ENCODE peak calls at places on chromosomes 13 and 19, in five cellular contexts. One of them, this sample, is unnamed.

GRCh38 chr13:20814224-20814910 is 40.6 kb upstream of the EEF1AKMT1 start:
- DNase-seq in H1: no peak
- DNase-seq in HEK293T: peak; percentile 25
- DNase-seq in GM12878: no peak
- DNase-seq in HepG2: no peak
- DNase-seq in this sample: no peak

GRCh38 chr19:4015705-4016402 is 8.3 kb downstream of the PIAS4 start:
- DNase-seq in H1: no peak
- DNase-seq in HEK293T: no peak
- DNase-seq in GM12878: no peak
- DNase-seq in HepG2: no peak
- DNase-seq in this sample: no peak

GRCh38 chr13:97339019-97339988 is 94.7 kb upstream of the RAP2A start:
- DNase-seq in H1: no peak
- DNase-seq in HEK293T: no peak
- DNase-seq in GM12878: no peak
- DNase-seq in HepG2: no peak
- DNase-seq in this sample: no peak

GRCh38 chr13:110089815-110090214 is 217.1 kb downstream of the COL4A1 start:
- DNase-seq in H1: no peak
- DNase-seq in HEK293T: no peak
- DNase-seq in GM12878: no peak
- DNase-seq in HepG2: no peak
- DNase-seq in this sample: no peak

GRCh38 chr19:58296086-58296485 is 9.1 kb upstream of the ERVK3-1 start:
- DNase-seq in H1: no peak
- DNase-seq in HEK293T: no peak
- DNase-seq in GM12878: no peak
- DNase-seq in HepG2: no peak
- DNase-seq in this sample: no peak

GRCh38 chr19:39463403-39463802 is 17.2 kb upstream of the TIMM50 start:
- DNase-seq in H1: no peak
- DNase-seq in HEK293T: no peak
- DNase-seq in GM12878: no peak
- DNase-seq in HepG2: no peak
- DNase-seq in this sample: no peak

GRCh38 chr13:102609696-102610095 is 12.9 kb downstream of the TPP2 start:
- DNase-seq in H1: no peak
- DNase-seq in HEK293T: no peak
- DNase-seq in GM12878: no peak
- DNase-seq in HepG2: no peak
- DNase-seq in this sample: no peak

GRCh38 chr19:10219678-10220077 is 11.5 kb downstream of the S1PR2 start:
- DNase-seq in H1: no peak
- DNase-seq in HEK293T: peak; percentile 61
- DNase-seq in GM12878: peak; percentile 88
- DNase-seq in HepG2: peak; percentile 79
- DNase-seq in this sample: peak; percentile 72

GRCh38 chr19:2477141-2477710 is 1.3 kb downstream of the GADD45B start:
- DNase-seq in H1: peak; percentile 63
- DNase-seq in HEK293T: no peak
- DNase-seq in GM12878: no peak
- DNase-seq in HepG2: no peak
- DNase-seq in this sample: no peak

GRCh38 chr13:80086304-80086721 is 254.6 kb downstream of the SPRY2 start:
- DNase-seq in H1: no peak
- DNase-seq in HEK293T: no peak
- DNase-seq in GM12878: no peak
- DNase-seq in HepG2: no peak
- DNase-seq in this sample: no peak

GRCh38 chr13:35598233-35598632 is 121.7 kb upstream of the MAB21L1 start:
- DNase-seq in H1: no peak
- DNase-seq in HEK293T: no peak
- DNase-seq in GM12878: no peak
- DNase-seq in HepG2: no peak
- DNase-seq in this sample: no peak

GRCh38 chr13:30647824-30648521 is 30.3 kb downstream of the USPL1 start:
- DNase-seq in H1: no peak
- DNase-seq in HEK293T: no peak
- DNase-seq in GM12878: no peak
- DNase-seq in HepG2: no peak
- DNase-seq in this sample: no peak

GRCh38 chr19:10881403-10882107 is 10.2 kb downstream of the CARM1 start:
- DNase-seq in H1: no peak
- DNase-seq in HEK293T: no peak
- DNase-seq in GM12878: no peak
- DNase-seq in HepG2: no peak
- DNase-seq in this sample: no peak

GRCh38 chr19:39372047-39372802 is 18.7 kb downstream of the PAF1 start:
- DNase-seq in H1: no peak
- DNase-seq in HEK293T: no peak
- DNase-seq in GM12878: no peak
- DNase-seq in HepG2: no peak
- DNase-seq in this sample: no peak

GRCh38 chr13:40794414-40795368 is 5.3 kb downstream of the SLC25A15 start:
- DNase-seq in H1: no peak
- DNase-seq in HEK293T: no peak
- DNase-seq in GM12878: no peak
- DNase-seq in HepG2: no peak
- DNase-seq in this sample: no peak

DNA sequence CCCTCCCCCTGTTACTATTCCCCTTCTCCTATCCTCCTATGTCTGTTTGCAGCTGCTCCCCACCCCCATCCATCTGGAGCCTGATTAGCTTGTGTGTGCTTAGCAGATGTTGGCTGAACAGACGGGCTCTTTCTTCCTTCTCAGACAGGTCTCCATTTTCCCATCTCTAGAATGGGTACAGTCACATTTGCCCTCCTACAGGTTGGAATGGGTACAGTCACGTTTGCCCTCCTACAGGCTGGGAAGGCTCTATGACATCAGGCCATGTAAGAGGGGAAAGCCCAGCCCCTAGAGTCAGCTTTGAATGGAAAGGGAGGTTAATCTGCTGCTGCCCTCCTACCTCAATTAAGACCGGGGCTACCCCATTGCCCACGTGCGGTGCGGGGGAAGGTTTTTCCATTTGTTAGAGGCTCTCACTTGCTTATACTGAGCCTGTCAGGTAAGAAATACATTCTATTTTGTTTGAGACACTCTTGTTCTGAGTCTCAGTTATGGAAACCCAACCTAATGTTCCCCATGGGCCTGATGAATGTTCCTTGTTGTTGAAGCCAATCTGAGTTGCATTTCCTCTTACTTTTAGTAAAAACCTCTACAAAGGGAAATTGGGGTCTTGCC is 2.2 kb upstream of the CLEC17A start:
- DNase-seq in H1: no peak
- DNase-seq in HEK293T: no peak
- DNase-seq in GM12878: peak; percentile 57
- DNase-seq in HepG2: no peak
- DNase-seq in this sample: no peak
- TF ChIP-seq SUZ12 in H1: no peak
- TF ChIP-seq SUZ12 in HEK293T: no peak
- TF ChIP-seq SUZ12 in GM12878: no peak
- TF ChIP-seq SUZ12 in HepG2: no peak
- TF ChIP-seq SUZ12 in this sample: no peak

GRCh38 chr13:47252627-47253026 is 355.8 kb upstream of the HTR2A start:
- DNase-seq in H1: no peak
- DNase-seq in HEK293T: no peak
- DNase-seq in GM12878: no peak
- DNase-seq in HepG2: no peak
- DNase-seq in this sample: no peak
- TF ChIP-seq SUZ12 in H1: no peak
- TF ChIP-seq SUZ12 in HEK293T: no peak
- TF ChIP-seq SUZ12 in GM12878: no peak
- TF ChIP-seq SUZ12 in HepG2: no peak
- TF ChIP-seq SUZ12 in this sample: no peak

GRCh38 chr13:51801631-51802099 is 2.3 kb downstream of the DHRS12 start:
- DNase-seq in H1: no peak
- DNase-seq in HEK293T: no peak
- DNase-seq in GM12878: no peak
- DNase-seq in HepG2: no peak
- DNase-seq in this sample: peak; percentile 57
- TF ChIP-seq SUZ12 in H1: no peak
- TF ChIP-seq SUZ12 in HEK293T: no peak
- TF ChIP-seq SUZ12 in GM12878: no peak
- TF ChIP-seq SUZ12 in HepG2: no peak
- TF ChIP-seq SUZ12 in this sample: no peak

DNA sequence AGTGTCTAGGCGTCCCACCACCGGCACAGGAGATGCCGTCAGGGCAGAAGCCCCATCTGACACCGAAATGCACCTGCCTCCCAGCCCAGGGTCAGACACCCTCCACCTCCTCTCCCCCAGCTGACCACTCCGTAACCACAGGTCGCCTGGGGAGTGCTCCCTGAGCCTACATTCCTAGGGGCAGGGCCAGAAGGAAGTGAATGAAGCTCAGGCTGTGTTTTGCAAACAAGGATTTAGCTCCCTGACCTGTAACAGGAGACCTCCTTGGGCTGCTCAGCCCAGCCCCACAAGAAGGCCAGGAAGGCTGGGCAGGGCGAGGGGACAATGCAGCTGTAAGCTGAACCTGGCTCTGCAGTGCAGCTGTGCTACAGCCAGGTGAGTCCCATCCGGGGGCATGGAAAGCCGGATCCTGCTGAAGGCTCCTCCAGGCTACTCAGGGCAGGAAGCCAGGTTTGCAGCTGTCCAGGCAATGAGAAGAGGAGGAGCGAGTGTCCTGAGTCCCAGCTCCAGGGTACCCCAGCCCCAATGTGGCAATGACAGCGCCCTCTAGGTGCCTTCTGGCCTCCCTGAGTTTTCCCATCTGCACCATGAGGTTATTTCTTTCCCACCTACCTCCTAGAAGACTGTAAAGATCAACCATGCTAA is 42.1 kb downstream of the RHPN2 start:
- DNase-seq in H1: peak; percentile 83
- DNase-seq in HEK293T: no peak
- DNase-seq in GM12878: no peak
- DNase-seq in HepG2: no peak
- DNase-seq in this sample: peak; percentile 63
- TF ChIP-seq SUZ12 in H1: no peak
- TF ChIP-seq SUZ12 in HEK293T: no peak
- TF ChIP-seq SUZ12 in GM12878: no peak
- TF ChIP-seq SUZ12 in HepG2: no peak
- TF ChIP-seq SUZ12 in this sample: no peak

GRCh38 chr13:113785051-113786010 is 26.3 kb downstream of the TMEM255B start:
- DNase-seq in H1: no peak
- DNase-seq in HEK293T: no peak
- DNase-seq in GM12878: no peak
- DNase-seq in HepG2: no peak
- DNase-seq in this sample: no peak
- TF ChIP-seq SUZ12 in H1: no peak
- TF ChIP-seq SUZ12 in HEK293T: no peak
- TF ChIP-seq SUZ12 in GM12878: no peak
- TF ChIP-seq SUZ12 in HepG2: no peak
- TF ChIP-seq SUZ12 in this sample: no peak